ENCODE peak calls at places on chromosomes 2 and 18, in nine cellular contexts. H is G401; Z is midbrain; U is AG08396; G is hepatocyte; E is ELR; R is astrocyte of the spinal cord; P is stimulated activated CD4-positive, alpha-beta T cell treated with anti-CD3 and anti-CD28 coated beads, Interleukin-15, amount 100 ng/mL, for 1 hour; Q is fibroblast of mammary gland. F is an unnamed sample.

GRCh38 chr2:112706170-112706664 is 14.6 kb upstream of the NT5DC4 start:
- DNase-seq in Z (no peak), E (peak; percentile 84), U (no peak), R (peak; percentile 66), H (no peak), P (no peak), Q (no peak), G (no peak), F (no peak)

GRCh38 chr2:26737221-26737620 is 26.9 kb upstream of the SLC35F6 start:
- DNase-seq in Z (no peak), H (no peak), G (no peak), P (no peak), E (no peak), R (no peak), Q (no peak), U (no peak), F (no peak)

GRCh38 chr2:42028571-42029148 is 19.2 kb upstream of the PKDCC start:
- DNase-seq in E (no peak), G (no peak), Q (no peak), H (no peak), U (no peak), P (no peak), R (peak; percentile 28), Z (no peak), F (no peak)

GRCh38 chr2:26072925-26073768 is 39.3 kb downstream of the RAB10 start:
- DNase-seq in U (no peak), P (no peak), G (no peak), Q (peak; percentile 44), E (no peak), H (peak; percentile 53), Z (peak; percentile 63), R (no peak), F (peak; percentile 57)

GRCh38 chr2:218857371-218858137 is 2.1 kb upstream of the WNT6 start:
- DNase-seq in P (no peak), Z (no peak), U (no peak), R (no peak), H (no peak), G (no peak), Q (no peak), E (no peak), F (no peak)

GRCh38 chr2:54638103-54638502 is 85.4 kb upstream of the EML6 start:
- DNase-seq in R (no peak), G (no peak), U (no peak), Q (no peak), E (no peak), P (no peak), H (no peak), Z (no peak), F (no peak)

GRCh38 chr2:10057231-10058107 is 14.1 kb downstream of the KLF11 start:
- DNase-seq in R (peak; percentile 68), Z (no peak), E (peak; percentile 65), G (peak; percentile 82), P (no peak), H (peak; percentile 85), U (peak; percentile 86), Q (peak; percentile 80), F (peak; percentile 82)

GRCh38 chr2:6545336-6545735 is 320.4 kb downstream of the CMPK2 start:
- DNase-seq in E (no peak), Z (no peak), R (no peak), P (no peak), G (no peak), Q (no peak), H (no peak), U (no peak), F (no peak)

GRCh38 chr18:11953113-11953512 is 28.2 kb upstream of the IMPA2 start:
- DNase-seq in Z (no peak), H (no peak), U (no peak), Q (peak; percentile 65), R (peak; percentile 15), P (no peak), G (no peak), E (no peak), F (no peak)

GRCh38 chr2:58920001-58920400 is 678.9 kb upstream of the FANCL start:
- DNase-seq in Q (peak; percentile 46), U (no peak), Z (no peak), G (no peak), P (no peak), R (peak; percentile 53), H (no peak), E (peak; percentile 56), F (no peak)

GRCh38 chr2:168490015-168490874 is 34.2 kb downstream of the CERS6 start:
- DNase-seq in U (no peak), P (peak; percentile 4), G (peak; percentile 44), R (peak; percentile 76), Q (peak; percentile 61), E (peak; percentile 69), Z (no peak), H (no peak), F (no peak)

GRCh38 chr18:62420151-62420512 is 95.0 kb downstream of the TNFRSF11A start:
- DNase-seq in R (peak; percentile 28), Q (peak; percentile 58), U (peak; percentile 12), P (no peak), H (no peak), Z (no peak), E (peak; percentile 66), G (peak; percentile 43), F (no peak)

GRCh38 chr2:29005331-29005730 is 24.2 kb downstream of the TOGARAM2 start:
- DNase-seq in P (no peak), Z (no peak), U (no peak), H (no peak), R (no peak), E (no peak), Q (no peak), G (no peak), F (no peak)

GRCh38 chr2:162011718-162012564 is 62.1 kb downstream of the DPP4 start:
- DNase-seq in E (no peak), R (no peak), G (no peak), H (no peak), Q (no peak), P (no peak), U (no peak), Z (no peak), F (no peak)

GRCh38 chr2:57776916-57777315 is 269.7 kb upstream of the VRK2 start:
- DNase-seq in E (no peak), R (no peak), H (no peak), P (no peak), Z (no peak), G (no peak), U (no peak), Q (no peak), F (no peak)

GRCh38 chr2:52429740-52430139 is 1337.9 kb upstream of the CHAC2 start:
- DNase-seq in G (no peak), U (no peak), Q (no peak), E (no peak), Z (no peak), P (no peak), R (no peak), H (no peak), F (no peak)

GRCh38 chr2:213188971-213189899 is 37.8 kb upstream of the IKZF2 start:
- DNase-seq in R (peak; percentile 48), E (peak; percentile 41), P (no peak), Z (no peak), H (peak; percentile 4), U (peak; percentile 9), G (peak; percentile 45), Q (peak; percentile 7), F (peak; percentile 1)

GRCh38 chr18:44731866-44732555 is 51.3 kb downstream of the SETBP1 start:
- DNase-seq in E (no peak), G (no peak), Z (no peak), R (no peak), U (no peak), H (no peak), Q (peak; percentile 75), P (no peak), F (no peak)

GRCh38 chr2:124915567-124915966 is 890.5 kb downstream of the CNTNAP5 start:
- DNase-seq in E (no peak), G (no peak), Q (no peak), R (no peak), Z (no peak), P (no peak), U (no peak), H (no peak), F (no peak)

GRCh38 chr2:62297642-62298010 is 101.7 kb downstream of the B3GNT2 start:
- DNase-seq in H (no peak), U (no peak), G (no peak), E (peak; percentile 20), R (no peak), P (no peak), Z (no peak), Q (peak; percentile 37), F (peak; percentile 20)

GRCh38 chr18:49725809-49726514 is 87.4 kb downstream of the ACAA2 start:
- DNase-seq in H (peak; percentile 39), Z (no peak), P (no peak), U (peak; percentile 92), E (peak; percentile 83), G (peak; percentile 89), R (peak; percentile 99), Q (peak; percentile 100), F (peak; percentile 72)

GRCh38 chr2:231460073-231460861 is 4.0 kb downstream of the NCL start:
- DNase-seq in Z (no peak), G (no peak), E (no peak), R (no peak), P (no peak), Q (no peak), U (no peak), H (no peak), F (no peak)

GRCh38 chr2:13669607-13670006 is 952.9 kb downstream of the TRIB2 start:
- DNase-seq in G (no peak), Q (peak; percentile 27), Z (no peak), P (no peak), U (no peak), H (no peak), E (peak; percentile 59), R (no peak), F (no peak)

GRCh38 chr2:217853301-217853881 is 149.4 kb downstream of the TNS1 start:
- DNase-seq in R (no peak), Q (peak; percentile 79), Z (no peak), P (no peak), U (peak; percentile 76), E (peak; percentile 28), H (no peak), G (peak; percentile 46), F (no peak)

GRCh38 chr18:34709631-34710429 is at the start of gene DTNA:
- DNase-seq in H (no peak), E (peak; percentile 86), Q (peak; percentile 98), P (no peak), G (peak; percentile 71), R (peak; percentile 96), U (peak; percentile 53), Z (peak; percentile 57), F (no peak)

GRCh38 chr2:120885311-120885710 is 149.6 kb downstream of the GLI2 start:
- DNase-seq in Z (no peak), U (no peak), Q (no peak), P (no peak), G (no peak), E (no peak), H (no peak), R (no peak), F (no peak)

GRCh38 chr2:233384811-233385488 is 30.7 kb downstream of the DGKD start:
- DNase-seq in U (no peak), P (no peak), Z (no peak), H (peak; percentile 26), G (no peak), E (no peak), R (no peak), Q (no peak), F (no peak)

GRCh38 chr2:218745160-218745558 is 34.5 kb downstream of the TTLL4 start:
- DNase-seq in H (no peak), G (no peak), U (no peak), Z (no peak), Q (no peak), E (no peak), P (no peak), R (no peak), F (no peak)

GRCh38 chr2:229344151-229344551 is 73.1 kb upstream of the PID1 start:
- DNase-seq in Z (no peak), U (peak; percentile 56), E (peak; percentile 65), R (peak; percentile 49), G (peak; percentile 34), H (no peak), Q (peak; percentile 91), P (no peak), F (no peak)

GRCh38 chr18:29154758-29155725 is 978.1 kb upstream of the CDH2 start:
- DNase-seq in P (no peak), R (peak; percentile 88), E (peak; percentile 91), G (peak; percentile 13), Q (peak; percentile 91), Z (no peak), U (peak; percentile 42), H (no peak), F (no peak)

GRCh38 chr2:102064679-102065674 is 73.2 kb downstream of the IL1R2 start:
- DNase-seq in Z (no peak), P (no peak), G (peak; percentile 66), E (peak; percentile 46), H (no peak), R (no peak), Q (peak; percentile 81), U (no peak), F (no peak)

F was measured in cerebellar cortex.